ENCODE peak calls at places on chromosomes 2 and 18, in ten cellular contexts. I, R, K, Z, D, E, M, S, O and V are unnamed samples.

GRCh38 chr18:74728586-74728985 is 130.9 kb downstream of the ZNF407 start:
- DNase-seq in I (no peak), R (no peak), K (no peak), Z (no peak), D (no peak), E (no peak), M (no peak), S (no peak), O (no peak), V (no peak)

GRCh38 chr2:14633451-14634211 is 1.1 kb downstream of the LRATD1 start:
- DNase-seq in I (no peak), R (peak), K (no peak), Z (no peak), D (peak), E (peak), M (peak), S (peak), O (peak), V (no peak)

GRCh38 chr2:189526936-189527654 is 53.5 kb downstream of the SLC40A1 start:
- DNase-seq in I (no peak), R (no peak), K (no peak), Z (no peak), D (no peak), E (peak), M (peak), S (peak), O (no peak), V (no peak)

GRCh38 chr18:8174758-8175157 is 434.5 kb upstream of the RAB12 start:
- DNase-seq in I (no peak), R (no peak), K (no peak), Z (no peak), D (no peak), E (no peak), M (no peak), S (no peak), O (no peak), V (no peak)

GRCh38 chr2:117128471-117128870 is 686.0 kb upstream of the DDX18 start:
- DNase-seq in I (no peak), R (no peak), K (no peak), Z (no peak), D (no peak), E (no peak), M (no peak), S (no peak), O (no peak), V (no peak)

GRCh38 chr18:11154369-11154982 is 5.1 kb upstream of the PIEZO2 start:
- DNase-seq in I (no peak), R (no peak), K (peak), Z (no peak), D (no peak), E (no peak), M (no peak), S (no peak), O (no peak), V (peak)

GRCh38 chr2:205060269-205060668 is 515.0 kb downstream of the PARD3B start:
- DNase-seq in I (no peak), R (no peak), K (peak), Z (no peak), D (no peak), E (no peak), M (no peak), S (no peak), O (no peak), V (no peak)

GRCh38 chr2:15730545-15731212 is 139.0 kb downstream of the DDX1 start:
- DNase-seq in I (peak), R (peak), K (peak), Z (peak), D (peak), E (peak), M (peak), S (peak), O (peak), V (peak)

GRCh38 chr2:19675856-19676460 is 225.8 kb downstream of the TTC32 start:
- DNase-seq in I (no peak), R (no peak), K (no peak), Z (no peak), D (no peak), E (no peak), M (no peak), S (no peak), O (no peak), V (no peak)

GRCh38 chr2:48979691-48980090 is 174.6 kb downstream of the FSHR start:
- DNase-seq in I (no peak), R (no peak), K (no peak), Z (no peak), D (no peak), E (no peak), M (no peak), S (no peak), O (no peak), V (no peak)

GRCh38 chr18:11872479-11873136 is 21.4 kb downstream of the CHMP1B start:
- DNase-seq in I (peak), R (no peak), K (peak), Z (peak), D (peak), E (peak), M (no peak), S (peak), O (peak), V (peak)

GRCh38 chr2:151928380-151928779 is 100.2 kb upstream of the ARL5A start:
- DNase-seq in I (no peak), R (no peak), K (peak), Z (peak), D (no peak), E (no peak), M (no peak), S (no peak), O (no peak), V (no peak)

GRCh38 chr18:39994521-39994920 is 1960.5 kb upstream of the PIK3C3 start:
- DNase-seq in I (no peak), R (no peak), K (no peak), Z (no peak), D (no peak), E (no peak), M (no peak), S (no peak), O (no peak), V (no peak)

GRCh38 chr18:2918761-2919550 is 72.2 kb downstream of the EMILIN2 start:
- DNase-seq in I (no peak), R (no peak), K (no peak), Z (no peak), D (no peak), E (no peak), M (no peak), S (peak), O (no peak), V (no peak)

GRCh38 chr2:65387017-65387416 is 45.4 kb downstream of the SPRED2 start:
- DNase-seq in I (no peak), R (no peak), K (no peak), Z (no peak), D (no peak), E (no peak), M (no peak), S (no peak), O (no peak), V (no peak)

GRCh38 chr2:28683100-28683706 is 68.4 kb upstream of the PPP1CB start:
- DNase-seq in I (peak), R (peak), K (peak), Z (peak), D (peak), E (no peak), M (peak), S (peak), O (peak), V (no peak)

GRCh38 chr2:212451786-212452200 is 86.8 kb downstream of the ERBB4 start:
- DNase-seq in I (no peak), R (no peak), K (peak), Z (no peak), D (no peak), E (no peak), M (no peak), S (no peak), O (no peak), V (no peak)

GRCh38 chr2:96323849-96324248 is 1.3 kb upstream of the ITPRIPL1 start:
- DNase-seq in I (no peak), R (no peak), K (no peak), Z (no peak), D (no peak), E (no peak), M (no peak), S (no peak), O (no peak), V (no peak)

GRCh38 chr2:113212245-113213060 is 38.7 kb downstream of the PSD4 start:
- DNase-seq in I (no peak), R (no peak), K (peak), Z (peak), D (no peak), E (no peak), M (peak), S (peak), O (peak), V (no peak)

GRCh38 chr2:219041252-219041651 is at the start of gene CFAP65:
- DNase-seq in I (peak), R (peak), K (peak), Z (no peak), D (no peak), E (no peak), M (no peak), S (peak), O (no peak), V (peak)

GRCh38 chr2:134736167-134736885 is 17.5 kb upstream of the TMEM163 start:
- DNase-seq in I (no peak), R (no peak), K (no peak), Z (no peak), D (no peak), E (no peak), M (no peak), S (no peak), O (no peak), V (no peak)

GRCh38 chr2:148517822-148518221 is 126.7 kb upstream of the EPC2 start:
- DNase-seq in I (no peak), R (no peak), K (no peak), Z (no peak), D (no peak), E (no peak), M (no peak), S (no peak), O (no peak), V (no peak)

GRCh38 chr18:35343936-35344735 is at the start of gene ZNF24:
- DNase-seq in I (peak), R (peak), K (peak), Z (peak), D (peak), E (peak), M (peak), S (peak), O (peak), V (peak)

GRCh38 chr2:131077182-131077846 is 15.9 kb downstream of the FAM168B start:
- DNase-seq in I (peak), R (no peak), K (no peak), Z (peak), D (peak), E (no peak), M (no peak), S (peak), O (no peak), V (no peak)

GRCh38 chr18:36066731-36067117 is 635 bp downstream of the RPRD1A start:
- DNase-seq in I (no peak), R (no peak), K (no peak), Z (no peak), D (no peak), E (no peak), M (no peak), S (no peak), O (no peak), V (peak)

GRCh38 chr2:37870829-37871228 is 54.3 kb upstream of the RMDN2 start:
- DNase-seq in I (no peak), R (no peak), K (no peak), Z (no peak), D (no peak), E (no peak), M (peak), S (no peak), O (no peak), V (no peak)

GRCh38 chr18:32029558-32029957 is 10.9 kb downstream of the RNF125 start:
- DNase-seq in I (no peak), R (no peak), K (no peak), Z (no peak), D (no peak), E (no peak), M (no peak), S (no peak), O (no peak), V (no peak)

GRCh38 chr2:134705861-134706586 is 12.8 kb downstream of the TMEM163 start:
- DNase-seq in I (no peak), R (no peak), K (no peak), Z (no peak), D (no peak), E (no peak), M (no peak), S (peak), O (no peak), V (no peak)

GRCh38 chr2:147665035-147665434 is 179.8 kb upstream of the ACVR2A start:
- DNase-seq in I (no peak), R (no peak), K (peak), Z (no peak), D (no peak), E (no peak), M (no peak), S (no peak), O (no peak), V (no peak)

GRCh38 chr2:46302005-46302696 is 4.9 kb downstream of the EPAS1 start:
- DNase-seq in I (no peak), R (no peak), K (no peak), Z (no peak), D (no peak), E (no peak), M (no peak), S (no peak), O (no peak), V (no peak)

GRCh38 chr2:226977775-226978190 is 141.9 kb downstream of the RHBDD1 start:
- DNase-seq in I (no peak), R (no peak), K (no peak), Z (no peak), D (no peak), E (no peak), M (no peak), S (no peak), O (no peak), V (peak)

DNA sequence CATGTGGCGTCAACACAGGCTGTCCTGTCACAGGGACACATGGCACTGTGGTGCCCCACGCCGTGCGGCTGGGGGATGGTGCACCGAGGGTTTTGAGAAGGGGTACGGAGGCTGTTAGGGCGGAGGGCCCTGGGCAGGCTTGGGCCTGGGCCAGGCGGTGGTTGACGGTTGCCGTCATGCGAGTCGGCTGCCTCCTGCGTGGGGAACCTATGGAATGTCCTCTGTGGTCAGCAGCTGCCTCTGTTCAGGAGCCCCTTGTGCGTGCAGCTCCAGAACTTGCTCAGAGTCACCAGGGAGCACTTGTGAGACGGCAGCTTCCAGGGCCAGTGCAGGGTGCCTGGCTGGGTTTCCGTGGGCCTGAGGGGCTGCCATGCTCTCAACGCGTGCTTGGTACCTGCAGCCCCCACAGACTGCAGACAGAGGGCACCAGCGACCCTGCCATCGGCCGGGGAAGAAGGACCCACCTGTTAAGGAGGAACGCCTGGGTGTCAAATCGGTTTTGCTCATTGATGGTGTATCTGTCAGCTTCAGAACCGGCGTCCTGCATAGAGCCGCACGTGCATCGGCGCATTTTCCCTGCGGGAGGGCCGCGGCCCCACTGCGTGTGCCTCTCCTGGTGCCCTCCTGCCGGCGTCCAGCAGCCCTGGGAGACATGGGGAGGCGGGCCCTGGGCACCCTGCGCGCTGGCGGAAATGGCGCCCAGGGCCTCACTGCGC is 10.0 kb upstream of the D2HGDH start:
- DNase-seq in I (no peak), R (no peak), K (no peak), Z (no peak), D (no peak), E (no peak), M (no peak), S (no peak), O (no peak), V (no peak)
- TF ChIP-seq POLR2A in I (no peak), R (no peak), K (no peak), Z (no peak), D (no peak), E (no peak), M (no peak), S (no peak), O (no peak), V (no peak)

GRCh38 chr18:5305835-5306234 is 10.3 kb upstream of the ZBTB14 start:
- DNase-seq in I (no peak), R (no peak), K (no peak), Z (no peak), D (no peak), E (no peak), M (no peak), S (no peak), O (no peak), V (no peak)
- TF ChIP-seq POLR2A in I (no peak), R (no peak), K (no peak), Z (no peak), D (no peak), E (no peak), M (no peak), S (no peak), O (no peak), V (no peak)

GRCh38 chr2:73233932-73234832 is at the start of gene CCT7:
- DNase-seq in I (peak), R (peak), K (peak), Z (peak), D (peak), E (peak), M (peak), S (peak), O (peak), V (peak)
- TF ChIP-seq POLR2A in I (peak), R (peak), K (peak), Z (peak), D (peak), E (no peak), M (peak), S (no peak), O (peak), V (peak)

GRCh38 chr2:233862261-233862768 is 5.9 kb downstream of the MSL3B start:
- DNase-seq in I (no peak), R (no peak), K (no peak), Z (no peak), D (no peak), E (no peak), M (no peak), S (no peak), O (no peak), V (no peak)

GRCh38 chr2:233865838-233866237 is 2.3 kb downstream of the MSL3B start:
- DNase-seq in I (no peak), R (no peak), K (no peak), Z (no peak), D (no peak), E (no peak), M (no peak), S (no peak), O (no peak), V (no peak)

GRCh38 chr2:233866479-233866878 is 1.7 kb downstream of the MSL3B start:
- DNase-seq in I (no peak), R (no peak), K (no peak), Z (no peak), D (no peak), E (no peak), M (no peak), S (no peak), O (no peak), V (no peak)

GRCh38 chr2:233871432-233871831 is 3.2 kb upstream of the MSL3B start:
- DNase-seq in I (no peak), R (no peak), K (no peak), Z (no peak), D (no peak), E (no peak), M (no peak), S (no peak), O (no peak), V (no peak)

DNA sequence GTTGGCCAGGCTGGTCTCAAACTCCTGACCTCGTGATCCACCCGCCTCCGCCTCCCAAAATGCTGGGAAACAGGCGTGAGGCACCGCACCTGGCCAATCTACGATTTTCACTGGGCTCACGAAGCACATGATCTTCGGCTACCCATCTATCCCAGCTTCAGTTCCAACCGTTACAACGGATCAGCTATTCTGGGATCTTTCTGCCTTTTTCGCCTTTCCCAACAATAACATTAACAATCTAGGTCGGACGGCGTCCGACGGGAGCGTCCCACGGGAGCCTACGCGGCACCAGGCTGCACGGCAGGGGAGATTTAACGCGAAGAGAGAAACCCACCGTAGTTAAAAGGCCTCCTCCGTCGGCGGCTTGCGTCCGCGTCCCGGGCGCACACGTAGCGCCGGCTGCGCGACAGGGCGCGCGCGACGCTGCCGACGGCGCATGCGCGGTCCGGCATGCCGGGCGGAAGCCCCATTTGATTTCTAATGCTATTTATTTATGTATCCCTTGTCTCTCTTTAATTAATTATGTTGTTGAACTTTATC is at the start of gene MSL3B:
- DNase-seq in I (peak), R (peak), K (peak), Z (no peak), D (peak), E (no peak), M (peak), S (peak), O (peak), V (peak)
- TF ChIP-seq POLR2A in I (no peak), R (no peak), K (peak), Z (no peak), D (peak), E (no peak), M (no peak), S (no peak), O (no peak), V (peak)

GRCh38 chr2:171922230-171923022 is at the start of gene HAT1:
- DNase-seq in I (peak), R (peak), K (peak), Z (peak), D (peak), E (peak), M (peak), S (peak), O (peak), V (peak)
- TF ChIP-seq POLR2A in I (no peak), R (no peak), K (peak), Z (peak), D (peak), E (no peak), M (peak), S (no peak), O (peak), V (peak)

GRCh38 chr2:217905395-217905794 is 97.4 kb downstream of the TNS1 start:
- DNase-seq in I (no peak), R (no peak), K (no peak), Z (peak), D (no peak), E (peak), M (peak), S (no peak), O (peak), V (no peak)

GRCh38 chr2:217903142-217903858 is 99.5 kb downstream of the TNS1 start:
- DNase-seq in I (no peak), R (no peak), K (no peak), Z (no peak), D (no peak), E (no peak), M (no peak), S (no peak), O (no peak), V (no peak)

GRCh38 chr2:217904614-217904965 is 98.2 kb downstream of the TNS1 start:
- DNase-seq in I (no peak), R (no peak), K (no peak), Z (no peak), D (no peak), E (no peak), M (peak), S (no peak), O (peak), V (no peak)

GRCh38 chr2:217902281-217903141 is 100.3 kb downstream of the TNS1 start:
- DNase-seq in I (peak), R (no peak), K (peak), Z (peak), D (peak), E (peak), M (peak), S (peak), O (peak), V (peak)

DNA sequence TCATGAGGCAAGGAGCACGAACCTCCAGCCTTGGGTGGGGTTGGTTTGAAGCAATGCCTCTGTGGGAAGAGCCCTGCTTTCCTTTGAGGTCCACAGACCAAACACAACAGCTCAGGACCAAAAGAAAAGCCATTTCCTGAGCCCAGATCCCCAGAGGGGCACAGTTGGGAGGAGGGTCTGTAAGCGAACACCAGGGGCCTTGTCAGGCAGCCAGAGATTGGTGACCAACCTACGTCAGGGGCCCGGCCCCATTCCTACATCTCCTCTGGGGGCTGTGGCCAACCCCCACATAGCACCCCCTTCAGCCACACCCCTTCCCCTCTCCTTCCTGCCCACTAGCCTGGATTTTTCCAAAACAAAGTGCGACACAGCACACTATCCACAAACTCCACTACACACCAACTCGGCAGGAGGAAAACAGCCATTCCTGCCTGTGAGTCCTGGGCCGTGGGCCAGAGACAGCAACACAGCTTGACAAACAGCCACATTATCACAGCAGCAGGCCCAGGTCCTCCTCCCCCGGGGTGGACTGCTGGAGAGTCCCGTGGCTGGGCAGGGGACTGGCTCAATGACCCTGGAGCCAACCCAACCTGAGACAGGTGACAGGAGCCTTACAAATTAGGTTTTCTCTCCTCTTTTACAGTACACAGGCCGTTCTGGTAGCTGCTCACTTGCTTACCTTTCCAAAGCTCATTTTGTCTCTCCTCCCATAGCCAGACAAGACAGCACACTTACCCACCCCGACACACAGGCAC is 98.8 kb downstream of the TNS1 start:
- DNase-seq in I (peak), R (no peak), K (no peak), Z (peak), D (peak), E (peak), M (peak), S (peak), O (peak), V (no peak)
- TF ChIP-seq POLR2A in I (no peak), R (no peak), K (no peak), Z (peak), D (peak), E (no peak), M (peak), S (no peak), O (peak), V (peak)